ENCODE peak calls at places on chromosomes 4 and X, in five cellular contexts. J is fibroblast of pulmonary artery, W is foreskin fibroblast, Y is fibroblast of villous mesenchyme, M is AG10803. C is an unnamed sample.

GRCh38 chr4:128776794-128777216 is 32.7 kb upstream of the JADE1 start:
- DNase-seq in J (peak; percentile 84), W (peak; percentile 96), Y (peak; percentile 87), M (peak; percentile 96), C (peak; percentile 85)

GRCh38 chrX:30654989-30655607 is 1.9 kb downstream of the GK start:
- DNase-seq in J (no peak), W (peak; percentile 19), Y (peak; percentile 38), M (no peak), C (peak; percentile 64)

GRCh38 chr4:113869743-113870375 is 108.3 kb upstream of the CAMK2D start:
- DNase-seq in J (peak; percentile 22), W (peak; percentile 57), Y (no peak), M (no peak), C (peak; percentile 88)

GRCh38 chrX:115232933-115233496 is 881 bp downstream of the LRCH2 start:
- DNase-seq in J (no peak), W (peak; percentile 31), Y (no peak), M (no peak), C (no peak)

GRCh38 chrX:110156167-110156754 is 153.3 kb downstream of the TMEM164 start:
- DNase-seq in J (no peak), W (peak; percentile 32), Y (no peak), M (peak; percentile 9), C (no peak)

GRCh38 chrX:15848576-15848975 is 6.0 kb downstream of the AP1S2 start:
- DNase-seq in J (no peak), W (peak; percentile 37), Y (no peak), M (peak; percentile 22), C (no peak)

GRCh38 chrX:39163585-39163984 is 362.3 kb downstream of the MID1IP1 start:
- DNase-seq in J (no peak), W (no peak), Y (no peak), M (no peak), C (no peak)

GRCh38 chr4:1055721-1056590 is 44.5 kb downstream of the FGFRL1 start:
- DNase-seq in J (peak; percentile 15), W (peak; percentile 50), Y (peak; percentile 25), M (peak; percentile 31), C (no peak)

GRCh38 chr4:30953799-30954198 is 233.6 kb downstream of the PCDH7 start:
- DNase-seq in J (no peak), W (no peak), Y (no peak), M (no peak), C (no peak)

GRCh38 chr4:140056015-140056414 is 98.0 kb downstream of the MAML3 start:
- DNase-seq in J (no peak), W (no peak), Y (no peak), M (no peak), C (no peak)

GRCh38 chrX:50747471-50747900 is 66.5 kb downstream of the SHROOM4 start:
- DNase-seq in J (no peak), W (peak; percentile 11), Y (peak; percentile 2), M (peak; percentile 93), C (no peak)

GRCh38 chr4:139922625-139923024 is 231.4 kb downstream of the MAML3 start:
- DNase-seq in J (peak; percentile 74), W (peak; percentile 61), Y (no peak), M (peak; percentile 83), C (peak; percentile 39)

GRCh38 chr4:139555705-139556070 is 331 bp downstream of the SETD7 start:
- DNase-seq in J (peak; percentile 52), W (peak; percentile 72), Y (peak; percentile 53), M (no peak), C (no peak)

GRCh38 chrX:19912-20571 is 261.1 kb upstream of the PLCXD1 start:
- DNase-seq in J (no peak), W (peak; percentile 39), Y (no peak), M (peak; percentile 4), C (no peak)

GRCh38 chr4:181166742-181167399 is 1076.3 kb upstream of the TENM3 start:
- DNase-seq in J (no peak), W (no peak), Y (no peak), M (no peak), C (no peak)

GRCh38 chr4:76688737-76689078 is 209.2 kb downstream of the SOWAHB start:
- DNase-seq in J (no peak), W (peak; percentile 51), Y (no peak), M (no peak), C (no peak)

GRCh38 chr4:89674876-89675459 is 162.0 kb downstream of the SNCA start:
- DNase-seq in J (no peak), W (no peak), Y (no peak), M (no peak), C (no peak)

GRCh38 chrX:48676893-48677270 is 6.7 kb upstream of the WAS start:
- DNase-seq in J (no peak), W (no peak), Y (no peak), M (no peak), C (no peak)

GRCh38 chr4:4867745-4868505 is 8.5 kb downstream of the MSX1 start:
- DNase-seq in J (no peak), W (no peak), Y (no peak), M (no peak), C (no peak)

GRCh38 chr4:176784816-176785215 is 7.9 kb downstream of the VEGFC start:
- DNase-seq in J (no peak), W (no peak), Y (peak; percentile 71), M (no peak), C (no peak)

GRCh38 chr4:71230258-71230594 is 108.6 kb upstream of the SLC4A4 start:
- DNase-seq in J (no peak), W (peak; percentile 9), Y (peak; percentile 89), M (peak; percentile 56), C (peak; percentile 44)

GRCh38 chrX:120302434-120302833 is 8.8 kb downstream of the TMEM255A start:
- DNase-seq in J (no peak), W (no peak), Y (no peak), M (no peak), C (no peak)

GRCh38 chrX:78042601-78043000 is 61.4 kb upstream of the PGK1 start:
- DNase-seq in J (no peak), W (no peak), Y (no peak), M (no peak), C (no peak)

GRCh38 chr4:6663596-6664393 is 23.3 kb downstream of the MRFAP1 start:
- DNase-seq in J (no peak), W (peak; percentile 34), Y (no peak), M (no peak), C (no peak)

GRCh38 chrX:111511477-111511876 is at the start of gene SERTM2:
- DNase-seq in J (peak; percentile 28), W (no peak), Y (peak; percentile 55), M (no peak), C (peak; percentile 30)

GRCh38 chrX:118847676-118848075 is 24.1 kb downstream of the ZCCHC12 start:
- DNase-seq in J (peak; percentile 68), W (peak; percentile 64), Y (peak; percentile 51), M (peak; percentile 41), C (peak; percentile 33)

GRCh38 chr4:186760576-186760975 is 36.9 kb upstream of the FAT1 start:
- DNase-seq in J (peak; percentile 86), W (peak; percentile 65), Y (peak; percentile 46), M (peak; percentile 96), C (peak; percentile 61)

GRCh38 chr4:17523626-17524025 is 8.7 kb downstream of the CLRN2 start:
- DNase-seq in J (no peak), W (no peak), Y (no peak), M (no peak), C (no peak)

GRCh38 chr4:156958276-156959074 is 13.1 kb downstream of the PDGFC start:
- DNase-seq in J (peak; percentile 61), W (peak; percentile 59), Y (no peak), M (peak; percentile 59), C (no peak)

GRCh38 chr4:156956947-156957346 is 14.7 kb downstream of the PDGFC start:
- DNase-seq in J (no peak), W (no peak), Y (no peak), M (no peak), C (no peak)

GRCh38 chr4:156956359-156956758 is 15.2 kb downstream of the PDGFC start:
- DNase-seq in J (no peak), W (no peak), Y (no peak), M (no peak), C (no peak)

GRCh38 chr4:156959298-156959702 is 12.3 kb downstream of the PDGFC start:
- DNase-seq in J (peak; percentile 55), W (peak; percentile 75), Y (peak; percentile 93), M (peak; percentile 84), C (no peak)

GRCh38 chr4:156957558-156957957 is 14.0 kb downstream of the PDGFC start:
- DNase-seq in J (no peak), W (no peak), Y (no peak), M (no peak), C (no peak)
- TF ChIP-seq CTCF in J (no peak), W (no peak), Y (no peak), M (no peak), C (no peak)

DNA sequence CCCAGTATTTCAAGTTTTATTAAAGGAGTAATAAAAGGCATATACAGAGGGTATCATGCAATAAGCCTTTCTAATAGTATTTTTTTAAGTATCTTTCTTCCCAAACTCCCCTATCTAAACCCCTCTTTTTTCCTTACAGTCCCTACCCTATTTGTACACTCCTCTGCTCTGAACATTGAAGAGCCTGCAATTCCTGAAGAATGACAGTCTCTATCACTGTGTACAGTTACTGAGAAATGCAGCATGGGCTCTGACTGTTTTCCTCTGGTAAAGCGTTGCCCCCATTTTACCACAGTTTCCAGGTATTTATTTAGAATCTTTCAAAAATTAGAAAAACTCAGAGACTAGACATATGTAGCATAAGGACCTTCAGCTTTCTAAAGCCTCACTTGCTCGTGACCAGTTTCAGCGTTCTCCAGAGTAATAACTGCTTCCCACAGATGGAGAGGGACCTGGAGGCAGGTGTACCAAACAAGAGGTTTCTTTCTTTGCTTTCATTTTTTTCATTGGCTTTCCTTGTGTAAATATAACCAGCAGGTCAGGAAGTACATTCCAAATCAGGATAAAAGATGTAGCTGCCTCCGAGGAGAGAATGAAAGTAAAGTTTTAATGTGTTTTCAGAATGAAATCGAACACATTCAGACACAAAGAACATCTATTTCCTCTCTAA is 230.8 kb downstream of the CFAP299 start:
- DNase-seq in J (no peak), W (peak; percentile 5), Y (no peak), M (no peak), C (peak; percentile 17)
- H3K4me3 ChIP-seq in J (peak overlapping the region; percentile 23), W (peak overlapping the region; percentile 49), Y (peak overlapping the region; percentile 28), M (peak overlapping the region; percentile 32), C (peak overlapping the region; percentile 24)

GRCh38 chr4:133147922-133148689 is 988 bp upstream of the PCDH10 start:
- DNase-seq in J (peak; percentile 74), W (peak; percentile 66), Y (no peak), M (peak; percentile 9), C (no peak)
- TF ChIP-seq CTCF in J (peak; percentile 15), W (no peak), Y (peak; percentile 5), M (no peak), C (no peak)

GRCh38 chr4:48127231-48127881 is 6.7 kb downstream of the TXK start:
- DNase-seq in J (no peak), W (no peak), Y (no peak), M (no peak), C (no peak)
- H3K4me3 ChIP-seq in J (no peak overlapping the region), W (no peak overlapping the region), Y (peak overlapping the region; percentile 18), M (no peak overlapping the region), C (no peak overlapping the region)

GRCh38 chr4:41746440-41747229 is 1.9 kb downstream of the PHOX2B start:
- DNase-seq in J (no peak), W (no peak), Y (no peak), M (no peak), C (no peak)
- TF ChIP-seq CTCF in J (no peak), W (no peak), Y (no peak), M (no peak), C (no peak)

C was measured in bronchial epithelial cell.